ENCODE peak calls at places on chromosomes 13 and 19, in six cellular contexts. Z, N, R, D, T and G are unnamed samples.

GRCh38 chr13:96636310-96636709 is 358.0 kb downstream of the OXGR1 start:
- DNase-seq in Z (no peak), N (no peak), R (no peak), D (no peak), T (no peak), G (no peak)

GRCh38 chr13:40342461-40342860 is 324.0 kb downstream of the FOXO1 start:
- DNase-seq in Z (no peak), N (no peak), R (no peak), D (no peak), T (no peak), G (no peak)

GRCh38 chr13:40053401-40053800 is 397.9 kb downstream of the COG6 start:
- DNase-seq in Z (no peak), N (no peak), R (no peak), D (no peak), T (no peak), G (no peak)

GRCh38 chr19:54325194-54325621 is 12.2 kb upstream of the LILRA5 start:
- DNase-seq in Z (no peak), N (peak; percentile 42), R (no peak), D (peak; percentile 61), T (no peak), G (no peak)

GRCh38 chr13:113737803-113738202 is 21.2 kb upstream of the TMEM255B start:
- DNase-seq in Z (no peak), N (no peak), R (no peak), D (no peak), T (no peak), G (no peak)

GRCh38 chr13:36839981-36840380 is 21.0 kb downstream of the RFXAP start:
- DNase-seq in Z (no peak), N (no peak), R (no peak), D (no peak), T (no peak), G (no peak)

GRCh38 chr19:1837625-1838105 is 10.6 kb downstream of the REXO1 start:
- DNase-seq in Z (peak; percentile 48), N (peak; percentile 48), R (no peak), D (no peak), T (no peak), G (peak; percentile 92)

GRCh38 chr19:30003862-30004261 is 61.8 kb downstream of the URI1 start:
- DNase-seq in Z (no peak), N (no peak), R (no peak), D (no peak), T (no peak), G (no peak)

GRCh38 chr13:49110122-49110831 is 109.9 kb upstream of the MLNR start:
- DNase-seq in Z (peak; percentile 78), N (peak; percentile 79), R (peak; percentile 81), D (peak; percentile 89), T (peak; percentile 83), G (no peak)

GRCh38 chr13:51637852-51638496 is 53.7 kb downstream of the WDFY2 start:
- DNase-seq in Z (no peak), N (no peak), R (no peak), D (no peak), T (no peak), G (no peak)

GRCh38 chr19:4878491-4878968 is 11.1 kb upstream of the PLIN3 start:
- DNase-seq in Z (no peak), N (no peak), R (no peak), D (no peak), T (no peak), G (no peak)

GRCh38 chr13:32731576-32731975 is 145.3 kb downstream of the PDS5B start:
- DNase-seq in Z (no peak), N (no peak), R (no peak), D (no peak), T (no peak), G (no peak)

GRCh38 chr19:38693380-38694223 is 46.2 kb downstream of the ACTN4 start:
- DNase-seq in Z (no peak), N (peak; percentile 53), R (peak; percentile 65), D (no peak), T (peak; percentile 61), G (peak; percentile 50)

GRCh38 chr19:40136818-40137217 is 46.1 kb upstream of the ZNF780A start:
- DNase-seq in Z (no peak), N (no peak), R (no peak), D (no peak), T (no peak), G (no peak)

GRCh38 chr13:42001580-42001979 is 40.7 kb upstream of the VWA8 start:
- DNase-seq in Z (no peak), N (no peak), R (no peak), D (no peak), T (no peak), G (peak; percentile 37)

GRCh38 chr13:63190742-63191141 is 1775.1 kb upstream of the PCDH20 start:
- DNase-seq in Z (no peak), N (no peak), R (no peak), D (no peak), T (no peak), G (no peak)

GRCh38 chr19:23116802-23117571 is at the start of gene ZNF730:
- DNase-seq in Z (no peak), N (peak; percentile 37), R (peak; percentile 60), D (peak; percentile 62), T (peak; percentile 90), G (peak; percentile 76)

GRCh38 chr13:42168497-42168896 is 103.5 kb upstream of the AKAP11 start:
- DNase-seq in Z (no peak), N (no peak), R (no peak), D (no peak), T (no peak), G (no peak)

GRCh38 chr19:34120846-34121639 is 51.3 kb upstream of the LSM14A start:
- DNase-seq in Z (peak; percentile 31), N (peak; percentile 40), R (no peak), D (peak; percentile 43), T (no peak), G (no peak)

GRCh38 chr13:76764429-76764828 is 121.8 kb downstream of the KCTD12 start:
- DNase-seq in Z (no peak), N (no peak), R (peak; percentile 86), D (peak; percentile 57), T (peak; percentile 84), G (no peak)

GRCh38 chr19:58409010-58409790 is 751 bp downstream of the ZNF584 start:
- DNase-seq in Z (no peak), N (peak; percentile 18), R (no peak), D (peak; percentile 63), T (no peak), G (no peak)

GRCh38 chr19:3494559-3494958 is 5.9 kb downstream of the DOHH start:
- DNase-seq in Z (peak; percentile 52), N (no peak), R (no peak), D (no peak), T (no peak), G (no peak)

GRCh38 chr19:44746946-44747738 is 1.4 kb upstream of the BCL3 start:
- DNase-seq in Z (peak; percentile 93), N (peak; percentile 90), R (peak; percentile 97), D (peak; percentile 90), T (peak; percentile 96), G (peak; percentile 97)
- TF ChIP-seq POLR2A in Z (no peak), N (no peak), R (no peak), D (no peak), T (no peak), G (peak; percentile 35)

DNA sequence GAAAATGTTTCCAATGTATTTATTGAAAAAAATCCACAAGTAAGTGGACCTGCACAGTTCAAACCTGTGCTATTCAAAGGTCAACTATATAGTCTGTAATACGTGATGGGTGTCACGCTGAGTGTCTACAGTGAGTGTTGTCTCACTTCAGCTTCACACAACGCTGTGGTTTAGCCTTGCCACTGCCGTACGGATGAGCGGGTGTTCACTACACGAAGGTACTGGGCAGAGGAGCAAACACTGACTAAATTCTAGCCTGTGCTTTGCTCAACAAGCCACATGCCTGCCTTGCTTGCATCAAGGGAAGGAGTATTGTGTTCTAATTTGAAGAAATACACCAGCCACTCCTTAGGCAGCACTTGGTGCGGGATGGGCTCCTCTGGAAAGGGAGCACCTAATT is 3.4 kb upstream of the FFAR3 start:
- DNase-seq in Z (no peak), N (no peak), R (peak; percentile 29), D (no peak), T (no peak), G (peak; percentile 8)
- H3K27ac ChIP-seq in Z (no peak overlapping the region), N (no peak overlapping the region), R (no peak overlapping the region), D (no peak overlapping the region), T (no peak overlapping the region), G (no peak overlapping the region)

DNA sequence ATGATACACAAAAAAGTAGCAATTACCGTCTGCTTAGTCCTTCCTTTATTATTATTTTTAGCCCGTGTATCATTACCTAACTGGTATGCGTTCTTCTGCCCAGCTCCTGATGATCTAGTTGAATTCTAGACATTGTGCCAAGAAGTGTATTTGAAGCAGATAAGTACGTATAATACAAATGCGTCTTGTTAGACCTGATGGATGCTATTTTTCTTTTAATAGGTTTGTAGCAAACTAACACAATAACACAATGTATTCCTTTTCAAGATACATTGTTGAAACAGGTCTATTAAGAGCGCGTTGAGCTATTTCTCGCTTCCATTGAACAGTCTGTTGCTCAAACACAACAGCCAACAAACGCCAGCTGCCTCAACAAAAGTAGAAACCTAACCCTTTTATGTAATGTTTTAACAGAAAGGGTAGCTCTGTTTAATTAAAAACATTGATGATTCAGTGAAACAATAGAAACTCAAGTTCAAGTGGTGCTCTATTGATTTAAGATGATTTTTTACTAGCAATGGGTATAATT is 14.7 kb downstream of the ZIC2 start:
- DNase-seq in Z (no peak), N (no peak), R (no peak), D (no peak), T (no peak), G (no peak)
- TF ChIP-seq POLR2A in Z (no peak), N (no peak), R (no peak), D (no peak), T (no peak), G (no peak)

GRCh38 chr19:49847731-49848696 is 2.9 kb upstream of the PTOV1 start:
- DNase-seq in Z (no peak), N (no peak), R (no peak), D (no peak), T (no peak), G (peak; percentile 50)

GRCh38 chr19:49850487-49851342 is at the start of gene PTOV1:
- DNase-seq in Z (peak; percentile 94), N (peak; percentile 94), R (peak; percentile 94), D (peak; percentile 95), T (peak; percentile 92), G (peak; percentile 99)

GRCh38 chr19:49850221-49850486 is 805 bp upstream of the PTOV1 start:
- DNase-seq in Z (no peak), N (no peak), R (no peak), D (no peak), T (no peak), G (no peak)

GRCh38 chr19:49848938-49849337 is 2.0 kb upstream of the PTOV1 start:
- DNase-seq in Z (no peak), N (no peak), R (no peak), D (no peak), T (no peak), G (no peak)

DNA sequence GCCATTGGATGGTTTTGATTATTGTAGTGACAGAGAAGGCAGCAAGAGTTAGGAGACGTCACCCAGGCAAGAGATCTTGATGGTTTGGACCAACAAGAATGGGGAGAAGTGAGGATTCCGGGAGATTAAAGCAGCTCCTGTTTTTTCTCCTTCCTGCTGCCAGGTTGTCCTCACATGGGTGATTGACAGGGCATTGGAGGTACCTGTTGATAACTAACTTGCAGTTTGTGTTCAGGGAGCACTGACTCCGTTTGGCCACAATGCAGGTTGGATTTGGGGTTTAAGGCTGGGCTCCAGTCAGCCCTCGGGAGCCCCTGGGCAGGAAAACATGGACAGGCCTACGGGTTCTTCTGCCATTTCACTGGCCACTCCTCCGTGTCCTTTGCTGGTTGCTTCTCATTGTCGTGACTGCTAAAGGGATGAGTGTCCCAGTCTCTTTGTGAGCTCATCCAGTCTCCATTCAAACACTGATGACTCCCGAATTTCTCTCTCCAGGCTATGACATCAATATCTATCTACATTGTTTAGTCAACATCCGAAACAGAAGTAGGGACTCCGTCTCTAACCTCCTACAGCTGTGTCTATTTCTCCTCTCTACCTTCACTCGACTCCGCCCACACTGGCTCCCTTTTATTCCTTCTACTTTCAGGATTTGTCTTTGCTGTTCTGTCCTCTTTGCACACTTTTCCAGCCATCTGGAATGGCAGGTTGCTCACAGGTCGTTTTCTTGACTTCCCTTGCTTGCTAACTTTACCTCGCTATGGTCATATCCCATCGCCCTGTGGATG is 1.3 kb upstream of the PTOV1 start:
- DNase-seq in Z (no peak), N (no peak), R (no peak), D (no peak), T (no peak), G (no peak)
- H3K27ac ChIP-seq in Z (peak overlapping the region; percentile 100), N (peak overlapping the region; percentile 99), R (peak overlapping the region; percentile 99), D (peak overlapping the region; percentile 97), T (peak overlapping the region; percentile 96), G (peak overlapping the region; percentile 100)